ENCODE peak calls at places on chromosomes 5 and 9, in eight cellular contexts. O is heart right ventricle; Y is effector memory CD4-positive, alpha-beta T cell; F is mucosa of descending colon; X is NT2/D1; Q is right atrium auricular region; T is mammary epithelial cell; K is transverse colon. P is an unnamed sample.

GRCh38 chr5:37615184-37615583 is 224.7 kb downstream of the GDNF start:
- DNase-seq in K (no peak), O (no peak), Q (no peak), F (no peak), X (no peak), T (no peak), Y (no peak), P (no peak)

GRCh38 chr5:32865475-32865874 is 154.4 kb downstream of the NPR3 start:
- DNase-seq in X (no peak), Q (no peak), Y (no peak), F (no peak), O (no peak), K (no peak), T (no peak), P (no peak)

GRCh38 chr5:72013741-72014703 is 93.3 kb upstream of the MAP1B start:
- DNase-seq in Y (no peak), T (no peak), Q (no peak), O (no peak), K (no peak), F (no peak), X (no peak), P (no peak)

GRCh38 chr5:115309751-115310370 is 13.4 kb upstream of the CCDC112 start:
- DNase-seq in Y (no peak), Q (no peak), T (peak; percentile 43), O (no peak), F (no peak), K (no peak), X (no peak), P (peak; percentile 63)

GRCh38 chr5:93192107-93192506 is 388.9 kb downstream of the NR2F1-AS1 start:
- DNase-seq in O (no peak), Y (no peak), K (no peak), F (no peak), Q (no peak), T (peak; percentile 76), X (no peak), P (no peak)

GRCh38 chr9:134099123-134099761 is 31.4 kb upstream of the BRD3 start:
- DNase-seq in K (peak; percentile 60), X (peak; percentile 5), Q (no peak), O (no peak), Y (peak; percentile 31), F (no peak), T (peak; percentile 45), P (peak; percentile 66)

GRCh38 chr5:175748650-175749049 is 90.8 kb downstream of the HRH2 start:
- DNase-seq in T (no peak), O (no peak), Y (no peak), F (no peak), X (no peak), Q (no peak), K (no peak), P (no peak)

GRCh38 chr5:33400675-33401074 is 40.1 kb upstream of the TARS1 start:
- DNase-seq in F (no peak), Y (no peak), X (no peak), K (no peak), Q (no peak), O (no peak), T (no peak), P (no peak)

GRCh38 chr5:130642461-130642860 is 522.6 kb downstream of the HINT1 start:
- DNase-seq in Q (no peak), F (no peak), T (peak; percentile 20), O (no peak), K (no peak), X (no peak), Y (no peak), P (no peak)

GRCh38 chr5:10690460-10690859 is 70.6 kb downstream of the DAP start:
- DNase-seq in F (no peak), O (no peak), Y (no peak), K (no peak), T (no peak), Q (no peak), X (no peak), P (no peak)

GRCh38 chr5:10695055-10695649 is 65.9 kb downstream of the DAP start:
- DNase-seq in O (peak; percentile 71), T (peak; percentile 60), Q (peak; percentile 79), K (peak; percentile 75), F (peak; percentile 71), Y (no peak), X (peak; percentile 22), P (peak; percentile 71)

GRCh38 chr5:10689391-10690081 is 71.5 kb downstream of the DAP start:
- DNase-seq in F (no peak), T (no peak), K (no peak), O (no peak), X (peak; percentile 47), Q (no peak), Y (no peak), P (no peak)

GRCh38 chr5:10688651-10689171 is 72.3 kb downstream of the DAP start:
- DNase-seq in K (no peak), F (no peak), O (no peak), T (no peak), Y (no peak), Q (no peak), X (no peak), P (no peak)

DNA sequence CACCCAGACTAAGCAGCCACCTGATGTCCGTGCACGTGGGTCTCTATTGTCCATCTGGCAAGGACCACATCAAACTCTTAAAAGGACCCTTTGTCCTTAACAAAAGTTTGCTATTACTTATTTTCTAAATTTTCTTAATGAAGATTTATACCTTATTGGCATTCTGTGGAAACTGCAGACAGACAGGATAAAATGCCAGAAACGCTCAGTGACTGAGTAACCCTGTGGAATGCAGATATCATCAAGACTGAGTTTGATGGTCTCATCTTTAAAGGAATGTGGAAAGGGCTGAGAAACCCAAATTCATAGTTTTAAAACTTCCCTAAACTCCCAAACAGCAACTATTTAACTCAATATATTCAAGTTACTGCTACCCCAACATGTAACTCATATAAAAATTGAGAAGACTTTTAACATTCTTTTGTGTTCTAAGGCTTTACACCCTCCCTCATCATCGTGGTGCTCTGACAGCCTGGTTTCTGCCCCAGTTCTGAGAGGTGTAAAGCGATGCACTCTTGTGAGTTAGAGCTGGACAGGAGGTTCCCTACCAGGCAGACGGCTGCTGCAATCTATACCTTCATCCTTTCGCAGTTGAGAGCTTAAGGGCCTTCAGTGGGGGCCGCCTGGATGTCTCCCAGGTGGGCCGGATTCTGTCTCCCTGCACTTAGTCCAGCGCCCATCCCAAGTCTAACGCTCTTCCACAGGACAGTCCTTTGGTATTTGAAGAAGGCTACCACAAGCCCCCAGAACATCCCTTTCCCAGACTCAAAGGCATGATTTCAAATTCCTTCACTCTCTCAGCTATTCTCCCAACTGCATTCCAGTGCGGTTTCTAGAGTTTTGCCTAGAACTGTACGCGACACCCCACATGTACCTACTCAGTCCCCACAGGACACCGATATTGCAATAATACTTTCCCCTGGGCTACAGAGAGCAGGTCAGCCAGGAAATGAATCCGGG is 68.9 kb downstream of the DAP start:
- DNase-seq in Y (no peak), K (no peak), X (no peak), T (no peak), O (no peak), F (no peak), Q (no peak), P (no peak)
- H3K4me3 ChIP-seq in Y (no peak overlapping the region), K (no peak overlapping the region), X (no peak overlapping the region), T (no peak overlapping the region), O (no peak overlapping the region), F (no peak overlapping the region), Q (no peak overlapping the region), P (no peak overlapping the region)

DNA sequence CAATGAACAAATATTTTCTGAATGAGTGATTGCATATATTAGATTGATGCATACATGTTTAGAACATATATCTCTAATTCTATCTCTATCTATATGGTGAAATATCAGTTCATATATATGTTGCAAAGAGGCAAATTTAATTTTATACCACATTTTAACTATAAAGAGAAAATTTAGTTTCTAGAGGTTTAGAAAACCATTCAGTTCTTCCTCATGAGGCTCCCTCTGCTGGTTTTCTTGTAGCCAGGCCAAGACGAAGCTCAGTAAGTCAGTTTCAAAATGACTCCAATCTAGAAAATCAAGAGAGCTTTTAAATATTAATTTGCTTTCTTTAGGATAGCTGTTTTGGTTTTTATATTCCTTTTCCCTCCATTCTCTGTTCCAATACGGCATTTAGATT is 312.1 kb downstream of the TMEM232 start:
- DNase-seq in Q (no peak), O (no peak), F (no peak), T (no peak), Y (no peak), K (no peak), X (no peak), P (no peak)
- H3K4me3 ChIP-seq in Q (no peak overlapping the region), O (no peak overlapping the region), F (no peak overlapping the region), T (no peak overlapping the region), Y (no peak overlapping the region), K (no peak overlapping the region), X (no peak overlapping the region), P (no peak overlapping the region)

GRCh38 chr9:125650271-125650737 is 56.7 kb downstream of the MAPKAP1 start:
- DNase-seq in F (no peak), O (no peak), T (peak; percentile 86), Q (no peak), K (no peak), X (no peak), Y (no peak), P (no peak)

GRCh38 chr9:125649826-125650225 is 57.2 kb downstream of the MAPKAP1 start:
- DNase-seq in O (no peak), Q (no peak), Y (no peak), T (peak; percentile 5), F (no peak), X (no peak), K (no peak), P (no peak)

GRCh38 chr9:125648294-125648693 is 58.7 kb downstream of the MAPKAP1 start:
- DNase-seq in X (no peak), Y (no peak), Q (no peak), K (no peak), O (no peak), T (no peak), F (no peak), P (no peak)

GRCh38 chr9:125651907-125652306 is 55.1 kb downstream of the MAPKAP1 start:
- DNase-seq in Y (no peak), F (no peak), X (no peak), K (no peak), T (no peak), O (no peak), Q (no peak), P (no peak)

DNA sequence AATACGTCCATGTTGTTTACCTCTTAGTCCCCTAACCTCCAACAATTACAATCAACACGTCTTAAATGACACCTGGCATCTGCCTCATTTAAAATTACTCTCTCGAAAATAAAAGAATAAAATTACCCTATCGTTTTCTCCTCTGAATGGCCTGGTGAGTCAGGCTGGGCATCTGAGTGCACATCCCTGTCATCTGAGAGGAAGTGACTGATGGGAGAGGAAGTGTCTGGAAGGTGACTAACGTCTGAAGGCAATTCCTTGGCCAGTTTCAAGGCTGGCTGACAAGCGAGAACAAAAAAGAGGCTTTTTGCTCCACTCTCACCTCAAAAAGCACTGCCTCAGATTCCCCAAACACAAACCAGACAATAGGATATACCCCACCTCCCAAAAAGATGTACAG is 57.7 kb downstream of the MAPKAP1 start:
- DNase-seq in Q (no peak), O (peak; percentile 18), T (peak; percentile 91), Y (no peak), K (no peak), F (no peak), X (no peak), P (no peak)
- H3K4me3 ChIP-seq in Q (no peak overlapping the region), O (no peak overlapping the region), T (peak overlapping the region; percentile 21), Y (no peak overlapping the region), K (no peak overlapping the region), F (no peak overlapping the region), X (no peak overlapping the region), P (no peak overlapping the region)

GRCh38 chr9:120210301-120210700 is 369.7 kb downstream of the CDK5RAP2 start:
- DNase-seq in F (no peak), K (no peak), O (no peak), Q (no peak), X (no peak), Y (no peak), T (no peak), P (no peak)
- H3K4me3 ChIP-seq in F (no peak overlapping the region), K (no peak overlapping the region), O (no peak overlapping the region), Q (no peak overlapping the region), X (no peak overlapping the region), Y (no peak overlapping the region), T (no peak overlapping the region), P (no peak overlapping the region)

GRCh38 chr9:127388856-127389238 is 8.1 kb upstream of the SLC2A8 start:
- DNase-seq in T (no peak), Q (no peak), Y (no peak), X (no peak), O (no peak), F (no peak), K (no peak), P (peak; percentile 28)
- H3K4me3 ChIP-seq in T (no peak overlapping the region), Q (no peak overlapping the region), Y (no peak overlapping the region), X (no peak overlapping the region), O (no peak overlapping the region), F (no peak overlapping the region), K (no peak overlapping the region), P (no peak overlapping the region)

P was measured in small intestine.